ENCODE peak calls at places on chromosomes 6 and 20, in five cellular contexts. K, T, F, B and U are unnamed samples.

GRCh38 chr6:100553243-100553642 is 88.5 kb upstream of the SIM1 start:
- DNase-seq in K (no peak), T (no peak), F (no peak), B (no peak), U (no peak)

GRCh38 chr6:44211284-44211683 is 5.4 kb upstream of the MYMX start:
- DNase-seq in K (no peak), T (no peak), F (no peak), B (no peak), U (no peak)

GRCh38 chr6:24910850-24911712 is 24.7 kb downstream of the RIPOR2 start:
- DNase-seq in K (no peak), T (no peak), F (peak), B (no peak), U (no peak)

GRCh38 chr6:147033267-147033666 is 170.9 kb upstream of the STXBP5 start:
- DNase-seq in K (no peak), T (no peak), F (peak), B (no peak), U (no peak)

GRCh38 chr6:142302427-142303190 is 802 bp downstream of the ADGRG6 start:
- DNase-seq in K (no peak), T (no peak), F (no peak), B (no peak), U (no peak)

GRCh38 chr6:15312500-15312899 is 66.6 kb downstream of the JARID2 start:
- DNase-seq in K (no peak), T (no peak), F (no peak), B (no peak), U (no peak)

GRCh38 chr6:128993161-128993560 is 110.2 kb downstream of the LAMA2 start:
- DNase-seq in K (no peak), T (no peak), F (no peak), B (no peak), U (no peak)

GRCh38 chr20:52937701-52938100 is 34.5 kb upstream of the TSHZ2 start:
- DNase-seq in K (no peak), T (no peak), F (no peak), B (no peak), U (no peak)

GRCh38 chr20:31515775-31516107 is 1.5 kb downstream of the HM13 start:
- DNase-seq in K (no peak), T (no peak), F (no peak), B (no peak), U (no peak)

GRCh38 chr6:14517536-14518105 is 400.0 kb downstream of the CD83 start:
- DNase-seq in K (no peak), T (no peak), F (no peak), B (no peak), U (no peak)

GRCh38 chr6:61868507-61869080 is 417.4 kb downstream of the KHDRBS2 start:
- DNase-seq in K (no peak), T (no peak), F (no peak), B (no peak), U (no peak)

GRCh38 chr6:96213768-96214167 is 198.0 kb downstream of the FUT9 start:
- DNase-seq in K (no peak), T (no peak), F (no peak), B (no peak), U (no peak)

GRCh38 chr20:21280496-21281016 is 22.6 kb upstream of the XRN2 start:
- DNase-seq in K (no peak), T (no peak), F (no peak), B (no peak), U (no peak)

GRCh38 chr6:157269261-157269794 is 54.0 kb downstream of the TMEM242 start:
- DNase-seq in K (no peak), T (no peak), F (no peak), B (no peak), U (peak)

GRCh38 chr20:37353285-37353849 is 7.4 kb downstream of the SRC start:
- DNase-seq in K (no peak), T (no peak), F (no peak), B (no peak), U (no peak)

GRCh38 chr20:61185841-61186601 is 66.0 kb upstream of the CDH4 start:
- DNase-seq in K (no peak), T (no peak), F (no peak), B (no peak), U (no peak)

GRCh38 chr20:7609250-7609649 is 331.0 kb downstream of the HAO1 start:
- DNase-seq in K (no peak), T (no peak), F (no peak), B (no peak), U (no peak)

GRCh38 chr6:130369821-130370220 is 4.0 kb downstream of the TMEM200A start:
- DNase-seq in K (no peak), T (no peak), F (no peak), B (no peak), U (no peak)